ENCODE peak calls at places on chromosome 1, in five cellular contexts. Y, I, T, W and D are unnamed samples.

GRCh38 chr1:29363536-29363935 is 127.2 kb downstream of the PTPRU start:
- DNase-seq in Y (no peak), I (no peak), T (no peak), W (no peak), D (no peak)

GRCh38 chr1:14513084-14513483 is 85.4 kb upstream of the KAZN start:
- DNase-seq in Y (no peak), I (no peak), T (no peak), W (no peak), D (no peak)

GRCh38 chr1:202575906-202576653 is 134.2 kb downstream of the SYT2 start:
- DNase-seq in Y (no peak), I (no peak), T (no peak), W (no peak), D (no peak)

GRCh38 chr1:89739844-89740216 is 81.0 kb upstream of the LRRC8D start:
- DNase-seq in Y (no peak), I (no peak), T (no peak), W (no peak), D (no peak)

GRCh38 chr1:17579951-17580939 is 40.7 kb downstream of the ARHGEF10L start:
- DNase-seq in Y (no peak), I (no peak), T (no peak), W (no peak), D (peak; percentile 77)

GRCh38 chr1:200146100-200146499 is 118.6 kb downstream of the NR5A2 start:
- DNase-seq in Y (no peak), I (no peak), T (no peak), W (no peak), D (no peak)

GRCh38 chr1:173413271-173413707 is 63.8 kb upstream of the PRDX6 start:
- DNase-seq in Y (no peak), I (no peak), T (no peak), W (no peak), D (peak; percentile 79)

GRCh38 chr1:64292399-64292798 is 89.0 kb downstream of the UBE2U start:
- DNase-seq in Y (no peak), I (no peak), T (no peak), W (no peak), D (no peak)

GRCh38 chr1:197130677-197131304 is 15.7 kb downstream of the ASPM start:
- DNase-seq in Y (no peak), I (no peak), T (no peak), W (no peak), D (no peak)

GRCh38 chr1:164561461-164561860 is 2.5 kb downstream of the PBX1 start:
- DNase-seq in Y (no peak), I (no peak), T (no peak), W (no peak), D (no peak)

GRCh38 chr1:236120725-236121153 is 21.6 kb upstream of the GPR137B start:
- DNase-seq in Y (no peak), I (no peak), T (no peak), W (no peak), D (no peak)

GRCh38 chr1:180981596-180982387 is 40.9 kb downstream of the STX6 start:
- DNase-seq in Y (no peak), I (no peak), T (no peak), W (no peak), D (no peak)

GRCh38 chr1:201840055-201840454 is 11.1 kb downstream of the IPO9 start:
- DNase-seq in Y (no peak), I (no peak), T (no peak), W (no peak), D (no peak)

GRCh38 chr1:29444782-29445325 is 208.5 kb downstream of the PTPRU start:
- DNase-seq in Y (no peak), I (no peak), T (no peak), W (no peak), D (peak; percentile 38)

GRCh38 chr1:227297073-227297793 is 21.1 kb downstream of the CDC42BPA start:
- DNase-seq in Y (no peak), I (no peak), T (no peak), W (no peak), D (no peak)

GRCh38 chr1:156767879-156768608 is 709 bp downstream of the PRCC start:
- DNase-seq in Y (peak; percentile 28), I (no peak), T (no peak), W (peak; percentile 68), D (peak; percentile 90)

GRCh38 chr1:94117250-94117851 is 3.6 kb downstream of the ABCA4 start:
- DNase-seq in Y (no peak), I (no peak), T (no peak), W (no peak), D (peak; percentile 44)

DNA sequence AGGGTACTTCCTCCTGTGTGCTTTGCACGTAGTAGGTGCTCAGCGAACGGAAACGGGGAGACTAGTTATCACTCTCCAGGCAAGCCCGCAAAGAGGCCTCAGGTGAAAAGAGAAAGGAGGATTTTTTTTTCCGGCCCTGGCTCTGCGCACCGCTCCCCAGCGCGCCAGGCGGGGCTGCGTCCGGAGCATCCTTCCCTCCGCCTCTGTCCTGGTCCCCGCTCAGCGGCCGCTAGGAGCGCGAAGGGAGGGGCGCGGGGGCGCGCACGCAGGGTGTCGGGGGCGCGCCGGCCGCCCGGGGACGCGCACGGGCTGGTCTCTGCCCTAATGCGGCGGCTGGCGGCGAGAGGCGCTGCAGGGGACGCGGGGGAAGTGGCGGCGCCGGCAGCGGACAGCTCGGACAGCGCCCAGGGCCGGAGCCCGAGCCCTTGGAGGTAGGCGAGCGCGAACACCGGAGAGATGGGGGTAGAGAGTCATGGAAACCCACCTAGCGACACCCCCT is 42.3 kb upstream of the NFASC start:
- DNase-seq in Y (peak; percentile 70), I (no peak), T (no peak), W (peak; percentile 93), D (peak; percentile 80)
- H3K27me3 ChIP-seq in Y (no peaks in the 10 kb centered on the region), I (peaks cover 23% of the 10 kb centered on the region), T (no peaks in the 10 kb centered on the region), W (peaks cover 34% of the 10 kb centered on the region), D (peaks cover 15% of the 10 kb centered on the region)

GRCh38 chr1:151990856-151991198 is 2.8 kb downstream of the S100A10 start:
- DNase-seq in Y (peak; percentile 53), I (no peak), T (no peak), W (no peak), D (no peak)

GRCh38 chr1:151991663-151992344 is 1.9 kb downstream of the S100A10 start:
- DNase-seq in Y (no peak), I (no peak), T (no peak), W (no peak), D (no peak)

GRCh38 chr1:151993734-151994496 is at the start of gene S100A10:
- DNase-seq in Y (peak; percentile 63), I (no peak), T (no peak), W (peak; percentile 58), D (peak; percentile 93)

GRCh38 chr1:151993084-151993733 is 450 bp downstream of the S100A10 start:
- DNase-seq in Y (no peak), I (no peak), T (no peak), W (no peak), D (peak; percentile 83)

GRCh38 chr1:151992345-151993083 is 1.1 kb downstream of the S100A10 start:
- DNase-seq in Y (peak; percentile 87), I (peak; percentile 99), T (no peak), W (peak; percentile 70), D (peak; percentile 74)
- TF ChIP-seq POLR2A in Y (no peak), I (peak; percentile 18), T (no peak), W (no peak), D (no peak)

GRCh38 chr1:158999301-159000069 is 10.2 kb upstream of the IFI16 start:
- DNase-seq in Y (peak; percentile 95), I (no peak), T (no peak), W (no peak), D (no peak)
- TF ChIP-seq POLR2AphosphoS5 in Y (peak; percentile 93), I (no peak), T (peak; percentile 22), W (no peak), D (peak; percentile 34)

GRCh38 chr1:3019516-3020051 is 1.7 kb upstream of the ACTRT2 start:
- DNase-seq in Y (no peak), I (no peak), T (no peak), W (no peak), D (peak; percentile 53)

GRCh38 chr1:3019007-3019515 is 2.2 kb upstream of the ACTRT2 start:
- DNase-seq in Y (no peak), I (no peak), T (no peak), W (no peak), D (peak; percentile 58)

GRCh38 chr1:3017440-3018050 is 3.7 kb upstream of the ACTRT2 start:
- DNase-seq in Y (no peak), I (no peak), T (no peak), W (no peak), D (peak; percentile 63)

GRCh38 chr1:3018051-3018471 is 3.2 kb upstream of the ACTRT2 start:
- DNase-seq in Y (no peak), I (no peak), T (no peak), W (no peak), D (peak; percentile 51)

GRCh38 chr1:3018576-3018975 is 2.7 kb upstream of the ACTRT2 start:
- DNase-seq in Y (no peak), I (no peak), T (no peak), W (no peak), D (no peak)
- H3K27me3 ChIP-seq in Y (peaks cover 64% of the 10 kb centered on the region), I (no peaks in the 10 kb centered on the region), T (no peaks in the 10 kb centered on the region), W (peaks cover 62% of the 10 kb centered on the region), D (no peaks in the 10 kb centered on the region)

GRCh38 chr1:111738436-111739221 is 566 bp downstream of the INKA2 start:
- DNase-seq in Y (peak; percentile 66), I (peak; percentile 49), T (no peak), W (peak; percentile 62), D (peak; percentile 91)
- TF ChIP-seq POLR2A in Y (peak; percentile 14), I (no peak), T (no peak), W (no peak), D (no peak)